ENCODE peak calls at places on chromosomes 11 and 22, in nine cellular contexts. One of them, this sample, is unnamed.

GRCh38 chr11:70860855-70861254 is 391.5 kb downstream of the SHANK2 start:
- DNase-seq in esophagus squamous epithelium: no peak
- DNase-seq in tibial nerve: no peak
- DNase-seq in sigmoid colon: no peak
- DNase-seq in testis: no peak
- DNase-seq in Peyer's patch: no peak
- DNase-seq in IMR-90: no peak
- DNase-seq in spleen: no peak
- DNase-seq in uterus: no peak
- DNase-seq in this sample: no peak

GRCh38 chr11:82450996-82451395 is 282.7 kb downstream of the FAM181B start:
- DNase-seq in sigmoid colon: no peak
- DNase-seq in IMR-90: no peak
- DNase-seq in tibial nerve: no peak
- DNase-seq in spleen: no peak
- DNase-seq in Peyer's patch: no peak
- DNase-seq in testis: no peak
- DNase-seq in esophagus squamous epithelium: no peak
- DNase-seq in uterus: no peak
- DNase-seq in this sample: no peak

GRCh38 chr11:68343761-68344256 is 31.4 kb downstream of the LRP5 start:
- DNase-seq in sigmoid colon: no peak
- DNase-seq in Peyer's patch: peak; percentile 90
- DNase-seq in esophagus squamous epithelium: no peak
- DNase-seq in tibial nerve: no peak
- DNase-seq in testis: no peak
- DNase-seq in IMR-90: no peak
- DNase-seq in uterus: no peak
- DNase-seq in spleen: no peak
- DNase-seq in this sample: peak; percentile 69

GRCh38 chr11:100632970-100633452 is 54.1 kb upstream of the ARHGAP42 start:
- DNase-seq in IMR-90: peak; percentile 56
- DNase-seq in spleen: no peak
- DNase-seq in Peyer's patch: peak; percentile 66
- DNase-seq in tibial nerve: peak; percentile 42
- DNase-seq in sigmoid colon: peak; percentile 73
- DNase-seq in testis: peak; percentile 83
- DNase-seq in esophagus squamous epithelium: no peak
- DNase-seq in uterus: peak; percentile 33
- DNase-seq in this sample: peak; percentile 56

GRCh38 chr22:41825376-41825775 is 7.5 kb upstream of the SREBF2 start:
- DNase-seq in testis: no peak
- DNase-seq in sigmoid colon: no peak
- DNase-seq in uterus: no peak
- DNase-seq in spleen: no peak
- DNase-seq in IMR-90: peak; percentile 42
- DNase-seq in tibial nerve: no peak
- DNase-seq in esophagus squamous epithelium: no peak
- DNase-seq in Peyer's patch: no peak
- DNase-seq in this sample: no peak

GRCh38 chr22:37623075-37624016 is 14.7 kb downstream of the GGA1 start:
- DNase-seq in sigmoid colon: peak; percentile 85
- DNase-seq in uterus: peak; percentile 70
- DNase-seq in testis: peak; percentile 75
- DNase-seq in IMR-90: peak; percentile 43
- DNase-seq in Peyer's patch: peak; percentile 77
- DNase-seq in tibial nerve: no peak
- DNase-seq in spleen: peak; percentile 93
- DNase-seq in esophagus squamous epithelium: no peak
- DNase-seq in this sample: peak; percentile 76

GRCh38 chr11:69339916-69340565 is 46.1 kb downstream of the MYEOV start:
- DNase-seq in tibial nerve: no peak
- DNase-seq in esophagus squamous epithelium: no peak
- DNase-seq in Peyer's patch: peak; percentile 8
- DNase-seq in testis: no peak
- DNase-seq in spleen: no peak
- DNase-seq in sigmoid colon: no peak
- DNase-seq in IMR-90: no peak
- DNase-seq in uterus: no peak
- DNase-seq in this sample: no peak

GRCh38 chr22:36937319-36938027 is 24.0 kb downstream of the CSF2RB start:
- DNase-seq in tibial nerve: no peak
- DNase-seq in uterus: no peak
- DNase-seq in testis: peak; percentile 0
- DNase-seq in Peyer's patch: no peak
- DNase-seq in esophagus squamous epithelium: no peak
- DNase-seq in sigmoid colon: no peak
- DNase-seq in IMR-90: no peak
- DNase-seq in spleen: no peak
- DNase-seq in this sample: no peak

GRCh38 chr11:87368876-87369480 is 331.2 kb downstream of the TMEM135 start:
- DNase-seq in uterus: no peak
- DNase-seq in sigmoid colon: no peak
- DNase-seq in IMR-90: no peak
- DNase-seq in esophagus squamous epithelium: no peak
- DNase-seq in spleen: no peak
- DNase-seq in testis: no peak
- DNase-seq in tibial nerve: no peak
- DNase-seq in Peyer's patch: no peak
- DNase-seq in this sample: no peak

GRCh38 chr22:19919701-19920363 is 21.7 kb upstream of the COMT start:
- DNase-seq in tibial nerve: no peak
- DNase-seq in testis: no peak
- DNase-seq in esophagus squamous epithelium: no peak
- DNase-seq in sigmoid colon: no peak
- DNase-seq in Peyer's patch: no peak
- DNase-seq in uterus: no peak
- DNase-seq in IMR-90: no peak
- DNase-seq in spleen: no peak
- DNase-seq in this sample: no peak

GRCh38 chr11:57364851-57365660 is 15.9 kb downstream of the PRG3 start:
- DNase-seq in Peyer's patch: no peak
- DNase-seq in tibial nerve: no peak
- DNase-seq in uterus: no peak
- DNase-seq in testis: no peak
- DNase-seq in spleen: no peak
- DNase-seq in esophagus squamous epithelium: no peak
- DNase-seq in sigmoid colon: no peak
- DNase-seq in IMR-90: no peak
- DNase-seq in this sample: no peak

GRCh38 chr22:25403752-25404471 is 160.6 kb upstream of the GRK3 start:
- DNase-seq in esophagus squamous epithelium: no peak
- DNase-seq in IMR-90: peak; percentile 41
- DNase-seq in tibial nerve: no peak
- DNase-seq in Peyer's patch: no peak
- DNase-seq in testis: no peak
- DNase-seq in uterus: no peak
- DNase-seq in sigmoid colon: peak; percentile 64
- DNase-seq in spleen: no peak
- DNase-seq in this sample: no peak

GRCh38 chr11:27291302-27291889 is 71.6 kb downstream of the CCDC34 start:
- DNase-seq in tibial nerve: no peak
- DNase-seq in testis: no peak
- DNase-seq in sigmoid colon: no peak
- DNase-seq in spleen: no peak
- DNase-seq in uterus: no peak
- DNase-seq in IMR-90: no peak
- DNase-seq in Peyer's patch: peak; percentile 69
- DNase-seq in esophagus squamous epithelium: no peak
- DNase-seq in this sample: peak; percentile 82

GRCh38 chr11:32325725-32326124 is 109.6 kb downstream of the WT1 start:
- DNase-seq in IMR-90: no peak
- DNase-seq in esophagus squamous epithelium: no peak
- DNase-seq in testis: no peak
- DNase-seq in uterus: no peak
- DNase-seq in sigmoid colon: no peak
- DNase-seq in spleen: no peak
- DNase-seq in tibial nerve: no peak
- DNase-seq in Peyer's patch: no peak
- DNase-seq in this sample: no peak

GRCh38 chr11:107561688-107562087 is 3.8 kb downstream of the ALKBH8 start:
- DNase-seq in sigmoid colon: no peak
- DNase-seq in Peyer's patch: no peak
- DNase-seq in esophagus squamous epithelium: no peak
- DNase-seq in tibial nerve: no peak
- DNase-seq in uterus: no peak
- DNase-seq in spleen: no peak
- DNase-seq in testis: no peak
- DNase-seq in IMR-90: peak; percentile 34
- DNase-seq in this sample: no peak

GRCh38 chr11:93648168-93648567 is 13.3 kb upstream of the CEP295 start:
- DNase-seq in tibial nerve: no peak
- DNase-seq in uterus: no peak
- DNase-seq in esophagus squamous epithelium: no peak
- DNase-seq in Peyer's patch: no peak
- DNase-seq in testis: no peak
- DNase-seq in IMR-90: peak; percentile 21
- DNase-seq in sigmoid colon: no peak
- DNase-seq in spleen: no peak
- DNase-seq in this sample: no peak

DNA sequence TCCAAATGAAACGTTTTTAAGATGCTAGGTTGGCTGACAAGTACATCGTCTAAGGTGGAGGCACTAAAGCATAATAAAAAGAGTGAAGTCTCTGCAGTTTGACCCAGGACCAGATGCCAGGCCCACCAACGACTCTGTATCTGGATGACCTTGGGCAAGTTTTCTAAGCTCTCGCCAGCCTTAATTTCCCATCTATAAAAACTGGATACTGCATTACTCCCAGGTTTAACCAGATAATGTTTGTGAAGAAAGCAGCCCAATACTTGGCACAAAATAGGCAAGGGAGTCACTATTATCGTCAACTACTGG is 49.0 kb downstream of the FAM83F start:
- DNase-seq in Peyer's patch: no peak
- DNase-seq in uterus: no peak
- DNase-seq in esophagus squamous epithelium: no peak
- DNase-seq in spleen: no peak
- DNase-seq in testis: no peak
- DNase-seq in sigmoid colon: no peak
- DNase-seq in IMR-90: no peak
- DNase-seq in tibial nerve: no peak
- DNase-seq in this sample: no peak
- TF ChIP-seq POLR2A in Peyer's patch: no peak
- TF ChIP-seq POLR2A in uterus: no peak
- TF ChIP-seq POLR2A in esophagus squamous epithelium: no peak
- TF ChIP-seq POLR2A in spleen: no peak
- TF ChIP-seq POLR2A in testis: no peak
- TF ChIP-seq POLR2A in sigmoid colon: no peak
- TF ChIP-seq POLR2A in IMR-90: no peak
- TF ChIP-seq POLR2A in tibial nerve: no peak
- TF ChIP-seq POLR2A in this sample: no peak

GRCh38 chr22:45163074-45163416 is 680 bp upstream of the NUP50 start:
- DNase-seq in spleen: no peak
- DNase-seq in esophagus squamous epithelium: no peak
- DNase-seq in testis: no peak
- DNase-seq in IMR-90: peak; percentile 54
- DNase-seq in sigmoid colon: peak; percentile 71
- DNase-seq in Peyer's patch: no peak
- DNase-seq in tibial nerve: no peak
- DNase-seq in uterus: no peak
- DNase-seq in this sample: peak; percentile 26
- H3K4me1 ChIP-seq in spleen: peaks cover 33% of the 10 kb centered on the region
- H3K4me1 ChIP-seq in esophagus squamous epithelium: peaks cover 27% of the 10 kb centered on the region
- H3K4me1 ChIP-seq in testis: peaks cover 21% of the 10 kb centered on the region
- H3K4me1 ChIP-seq in IMR-90: peaks cover 11% of the 10 kb centered on the region
- H3K4me1 ChIP-seq in sigmoid colon: peaks cover 28% of the 10 kb centered on the region
- H3K4me1 ChIP-seq in Peyer's patch: peaks cover 44% of the 10 kb centered on the region
- H3K4me1 ChIP-seq in tibial nerve: no peaks in the 10 kb centered on the region
- H3K4me1 ChIP-seq in uterus: peaks cover 5% of the 10 kb centered on the region
- H3K4me1 ChIP-seq in this sample: peaks cover 15% of the 10 kb centered on the region

GRCh38 chr11:72814139-72814830 is at the start of gene ATG16L2:
- DNase-seq in Peyer's patch: peak; percentile 95
- DNase-seq in tibial nerve: peak; percentile 53
- DNase-seq in uterus: peak; percentile 88
- DNase-seq in esophagus squamous epithelium: peak; percentile 35
- DNase-seq in IMR-90: peak; percentile 76
- DNase-seq in sigmoid colon: peak; percentile 93
- DNase-seq in spleen: peak; percentile 98
- DNase-seq in testis: peak; percentile 79
- DNase-seq in this sample: peak; percentile 91

GRCh38 chr11:72814831-72815618 is 814 bp downstream of the ATG16L2 start:
- DNase-seq in tibial nerve: no peak
- DNase-seq in testis: no peak
- DNase-seq in uterus: no peak
- DNase-seq in Peyer's patch: no peak
- DNase-seq in sigmoid colon: no peak
- DNase-seq in spleen: peak; percentile 92
- DNase-seq in IMR-90: peak; percentile 54
- DNase-seq in esophagus squamous epithelium: no peak
- DNase-seq in this sample: peak; percentile 56

GRCh38 chr11:72812604-72812967 is 1.6 kb upstream of the ATG16L2 start:
- DNase-seq in spleen: peak; percentile 56
- DNase-seq in testis: no peak
- DNase-seq in uterus: no peak
- DNase-seq in tibial nerve: no peak
- DNase-seq in Peyer's patch: no peak
- DNase-seq in sigmoid colon: no peak
- DNase-seq in IMR-90: no peak
- DNase-seq in esophagus squamous epithelium: no peak
- DNase-seq in this sample: no peak

GRCh38 chr11:72812968-72813739 is 1.1 kb upstream of the ATG16L2 start:
- DNase-seq in testis: no peak
- DNase-seq in sigmoid colon: peak; percentile 78
- DNase-seq in uterus: no peak
- DNase-seq in spleen: peak; percentile 85
- DNase-seq in esophagus squamous epithelium: no peak
- DNase-seq in IMR-90: peak; percentile 60
- DNase-seq in Peyer's patch: peak; percentile 63
- DNase-seq in tibial nerve: no peak
- DNase-seq in this sample: peak; percentile 71

GRCh38 chr11:72813740-72814138 is 472 bp upstream of the ATG16L2 start:
- DNase-seq in testis: peak; percentile 84
- DNase-seq in spleen: peak; percentile 97
- DNase-seq in esophagus squamous epithelium: no peak
- DNase-seq in tibial nerve: peak; percentile 56
- DNase-seq in IMR-90: peak; percentile 66
- DNase-seq in uterus: no peak
- DNase-seq in Peyer's patch: peak; percentile 93
- DNase-seq in sigmoid colon: peak; percentile 92
- DNase-seq in this sample: peak; percentile 87
- TF ChIP-seq POLR2A in testis: no peak
- TF ChIP-seq POLR2A in spleen: peak; percentile 15
- TF ChIP-seq POLR2A in esophagus squamous epithelium: peak; percentile 5
- TF ChIP-seq POLR2A in tibial nerve: no peak
- TF ChIP-seq POLR2A in IMR-90: peak; percentile 88
- TF ChIP-seq POLR2A in uterus: no peak
- TF ChIP-seq POLR2A in Peyer's patch: peak; percentile 26
- TF ChIP-seq POLR2A in sigmoid colon: peak; percentile 49
- TF ChIP-seq POLR2A in this sample: no peak

DNA sequence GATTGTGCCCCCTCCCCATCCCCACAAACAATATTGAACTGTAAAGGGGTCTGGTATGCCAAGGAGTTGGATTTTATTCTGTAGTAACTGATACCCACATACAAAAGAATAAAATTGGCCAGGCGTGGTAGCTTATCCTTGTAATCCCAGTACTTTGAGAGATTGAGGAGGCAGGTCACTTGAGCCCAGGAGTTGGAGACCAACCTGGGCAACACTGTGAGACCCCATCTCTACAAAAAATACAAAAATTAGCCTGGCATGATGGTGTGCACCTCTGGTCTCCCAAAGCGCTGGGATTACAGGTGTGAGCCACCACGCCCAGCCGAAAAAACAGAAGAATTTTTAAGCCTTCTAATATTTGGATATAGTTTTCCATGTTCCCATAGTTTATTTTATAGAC is 4.2 kb upstream of the GLB1L3 start:
- DNase-seq in uterus: no peak
- DNase-seq in tibial nerve: no peak
- DNase-seq in spleen: no peak
- DNase-seq in IMR-90: no peak
- DNase-seq in testis: no peak
- DNase-seq in Peyer's patch: no peak
- DNase-seq in sigmoid colon: no peak
- DNase-seq in esophagus squamous epithelium: no peak
- DNase-seq in this sample: no peak
- H3K4me1 ChIP-seq in uterus: no peaks in the 10 kb centered on the region
- H3K4me1 ChIP-seq in tibial nerve: no peaks in the 10 kb centered on the region
- H3K4me1 ChIP-seq in spleen: peaks cover 15% of the 10 kb centered on the region
- H3K4me1 ChIP-seq in IMR-90: peaks cover 1% of the 10 kb centered on the region
- H3K4me1 ChIP-seq in testis: peaks cover 2% of the 10 kb centered on the region
- H3K4me1 ChIP-seq in Peyer's patch: peaks cover 15% of the 10 kb centered on the region
- H3K4me1 ChIP-seq in sigmoid colon: peaks cover 16% of the 10 kb centered on the region
- H3K4me1 ChIP-seq in esophagus squamous epithelium: peaks cover 14% of the 10 kb centered on the region
- H3K4me1 ChIP-seq in this sample: peaks cover 10% of the 10 kb centered on the region

This sample was measured in transverse colon.